ENCODE peak calls at places on chromosomes 1 and 21, in ten cellular contexts. W is uterus, U is ovary, Z is Peyer's patch, I is heart left ventricle, J is IMR-90, D is esophagus squamous epithelium, X is stomach, V is tibial nerve, Q is sigmoid colon. H is an unnamed sample. For H3K27me3, the result is how much of the 10 kb centered on the place peaks cover.

GRCh38 chr1:219441884-219442283 is 171.0 kb downstream of the ZC3H11B start:
- DNase-seq in Q (no peak), Z (no peak), X (no peak), W (no peak), J (no peak), I (no peak), V (no peak), U (no peak), D (no peak), H (no peak)

GRCh38 chr1:1237874-1238701 is 6.1 kb downstream of the B3GALT6 start:
- DNase-seq in U (no peak), W (no peak), X (no peak), V (no peak), J (no peak), Z (no peak), D (no peak), I (no peak), Q (no peak), H (no peak)

GRCh38 chr1:163337631-163338030 is 15.9 kb downstream of the NUF2 start:
- DNase-seq in V (no peak), I (no peak), X (no peak), J (peak), U (no peak), W (no peak), Q (no peak), Z (no peak), D (no peak), H (no peak)

GRCh38 chr1:241722984-241723383 is 70.9 kb downstream of the WDR64 start:
- DNase-seq in X (no peak), U (no peak), V (no peak), Z (no peak), J (no peak), W (no peak), Q (no peak), D (no peak), I (no peak), H (no peak)

GRCh38 chr1:202146993-202147392 is 2.5 kb upstream of the ARL8A start:
- DNase-seq in X (no peak), W (no peak), Q (no peak), I (no peak), U (no peak), D (no peak), V (no peak), Z (no peak), J (no peak), H (no peak)

GRCh38 chr1:55222152-55222551 is 7.0 kb upstream of the USP24 start:
- DNase-seq in X (no peak), I (no peak), Q (no peak), D (no peak), U (no peak), W (no peak), J (no peak), V (no peak), Z (no peak), H (no peak)

GRCh38 chr1:41354956-41355355 is 6.3 kb upstream of the FOXO6 start:
- DNase-seq in Z (no peak), Q (no peak), D (no peak), J (no peak), V (no peak), X (no peak), U (no peak), W (no peak), I (peak), H (no peak)

GRCh38 chr1:211305044-211305443 is 21.6 kb upstream of the TRAF5 start:
- DNase-seq in D (no peak), Q (no peak), W (no peak), X (no peak), U (no peak), V (no peak), I (peak), J (peak), Z (no peak), H (no peak)

GRCh38 chr1:246351726-246352125 is 155.4 kb downstream of the SMYD3 start:
- DNase-seq in U (no peak), J (no peak), I (no peak), W (no peak), Z (no peak), D (no peak), Q (no peak), X (no peak), V (no peak), H (no peak)

GRCh38 chr1:209565759-209566678 is 17.5 kb upstream of the CAMK1G start:
- DNase-seq in V (peak), Z (peak), Q (peak), J (peak), U (peak), I (peak), D (no peak), X (peak), W (peak), H (peak)

GRCh38 chr1:43572084-43572483 is 41.4 kb downstream of the PTPRF start:
- DNase-seq in W (no peak), J (no peak), Z (no peak), V (no peak), D (no peak), I (no peak), U (no peak), Q (no peak), X (no peak), H (no peak)

GRCh38 chr1:108570128-108570527 is 10.2 kb downstream of the EEIG2 start:
- DNase-seq in W (no peak), I (no peak), X (no peak), Q (no peak), D (no peak), U (no peak), Z (no peak), V (no peak), J (peak), H (no peak)

GRCh38 chr1:240350910-240351331 is 259.2 kb downstream of the FMN2 start:
- DNase-seq in Q (no peak), D (no peak), U (no peak), Z (no peak), I (no peak), J (peak), X (no peak), W (no peak), V (no peak), H (no peak)

GRCh38 chr1:27071049-27071416 is 58.4 kb upstream of the TENT5B start:
- DNase-seq in J (peak), Z (no peak), W (no peak), Q (no peak), I (peak), D (no peak), V (no peak), U (no peak), X (no peak), H (no peak)

GRCh38 chr1:100767176-100767876 is 47.8 kb downstream of the VCAM1 start:
- DNase-seq in W (no peak), I (no peak), U (no peak), X (no peak), Q (no peak), V (no peak), J (peak), Z (no peak), D (no peak), H (no peak)

GRCh38 chr1:32920833-32921232 is 19.6 kb upstream of the TMEM54 start:
- DNase-seq in D (no peak), X (peak), U (no peak), J (no peak), Z (no peak), W (no peak), I (peak), V (no peak), Q (no peak), H (peak)

GRCh38 chr1:231091853-231092301 is 51.8 kb upstream of the FAM89A start:
- DNase-seq in X (peak), U (no peak), D (no peak), J (peak), V (no peak), Z (no peak), Q (no peak), I (no peak), W (no peak), H (no peak)

GRCh38 chr1:201137579-201138310 is 10.8 kb upstream of the ASCL5 start:
- DNase-seq in D (no peak), U (peak), X (peak), W (peak), Q (peak), V (peak), J (peak), I (peak), Z (no peak), H (no peak)

GRCh38 chr1:8438449-8438848 is 120.5 kb downstream of the SLC45A1 start:
- DNase-seq in J (no peak), V (no peak), X (peak), U (no peak), Q (peak), D (no peak), W (no peak), Z (no peak), I (no peak), H (no peak)

GRCh38 chr1:155052412-155053400 is 1.6 kb downstream of the ADAM15 start:
- DNase-seq in J (no peak), X (no peak), U (no peak), I (peak), V (no peak), Q (no peak), D (no peak), W (no peak), Z (peak), H (no peak)

GRCh38 chr1:8121261-8122159 is 95.4 kb upstream of the ERRFI1 start:
- DNase-seq in J (peak), Q (peak), W (peak), U (peak), Z (no peak), D (no peak), X (peak), V (no peak), I (peak), H (peak)

GRCh38 chr1:32695098-32695904 is 7.3 kb downstream of the SYNC start:
- DNase-seq in W (peak), I (peak), U (peak), V (peak), X (peak), D (no peak), J (peak), Q (peak), Z (no peak), H (peak)

GRCh38 chr1:2415337-2415736 is 3.0 kb upstream of the PEX10 start:
- DNase-seq in U (no peak), V (no peak), Z (no peak), W (no peak), Q (no peak), I (no peak), D (no peak), J (no peak), X (no peak), H (no peak)

GRCh38 chr1:37958690-37959089 is 11.8 kb upstream of the INPP5B start:
- DNase-seq in I (no peak), D (no peak), Q (no peak), W (no peak), Z (no peak), V (no peak), X (no peak), J (peak), U (no peak), H (no peak)

GRCh38 chr1:48908606-48909005 is 131.9 kb upstream of the BEND5 start:
- DNase-seq in X (no peak), J (no peak), W (no peak), Z (no peak), I (no peak), Q (no peak), U (no peak), V (no peak), D (no peak), H (no peak)
- H3K4me3 ChIP-seq in X (no peak), J (no peak), W (no peak), Z (no peak), I (no peak), Q (no peak), U (no peak), V (no peak), D (no peak), H (no peak)

GRCh38 chr1:227947678-227948492 is at the start of gene WNT9A:
- DNase-seq in J (peak), I (no peak), Q (peak), U (peak), D (no peak), V (no peak), Z (no peak), W (peak), X (peak), H (peak)
- TF ChIP-seq POLR2A in J (no peak), I (no peak), Q (no peak), U (peak), D (no peak), V (peak), Z (no peak), W (peak), X (no peak), H (peak)

DNA sequence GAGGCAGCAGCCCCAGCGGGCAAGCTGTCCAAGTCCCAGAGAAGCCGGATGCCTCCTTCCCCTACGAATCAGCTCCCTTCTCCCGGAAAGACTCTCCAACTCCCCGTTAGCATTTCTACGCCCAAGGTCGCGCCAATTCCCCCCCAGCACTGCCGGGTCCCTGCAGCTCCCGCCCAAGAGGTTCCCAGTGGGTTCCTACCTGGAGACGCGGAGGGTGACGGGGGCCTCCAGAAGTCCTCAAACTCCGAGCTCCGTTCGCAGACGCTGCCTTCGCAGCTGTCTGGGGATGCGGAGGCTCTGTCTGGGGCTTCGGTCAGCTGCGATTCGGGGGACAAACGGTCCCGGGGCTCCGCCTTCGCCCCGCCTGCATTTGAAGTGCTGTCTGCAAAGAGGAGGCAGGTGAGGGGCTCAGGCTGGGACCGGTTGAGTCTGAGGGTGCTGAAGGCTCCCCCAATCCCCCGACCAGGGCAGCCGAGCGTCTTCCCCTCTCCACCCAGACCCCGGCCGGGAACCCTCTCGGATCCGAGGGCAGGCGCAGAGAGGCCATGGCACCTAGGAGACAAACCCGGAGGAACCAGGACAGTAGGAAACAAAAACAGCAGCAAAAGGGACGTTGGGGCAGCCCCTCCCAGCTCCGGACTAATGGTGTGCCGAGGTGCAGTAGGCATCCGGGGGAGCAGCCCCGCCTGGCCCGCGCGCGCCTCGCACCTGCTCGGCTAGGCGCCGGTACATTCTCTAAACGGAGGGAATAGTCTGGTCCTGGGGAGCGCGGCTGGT is 3.9 kb downstream of the GFI1 start:
- DNase-seq in Q (no peak), U (no peak), I (no peak), D (no peak), V (no peak), W (no peak), J (no peak), Z (no peak), X (no peak), H (no peak)
- H3K27me3 ChIP-seq in Q (half or more), U (under half), I (half or more), D (under half), V (half or more), W (half or more), J (half or more), Z (half or more), X (half or more), H (half or more)

GRCh38 chr1:212656730-212657129 is 42.9 kb downstream of the BATF3 start:
- DNase-seq in U (no peak), W (no peak), V (no peak), X (no peak), D (no peak), Z (no peak), I (no peak), Q (no peak), J (no peak), H (no peak)
- H3K4me3 ChIP-seq in U (no peak), W (no peak), V (no peak), X (no peak), D (no peak), Z (no peak), I (no peak), Q (no peak), J (no peak), H (no peak)

GRCh38 chr1:16903458-16903796 is 7.6 kb downstream of the RNU1-2 start:
- DNase-seq in V (no peak), Q (no peak), Z (no peak), I (no peak), X (no peak), D (no peak), W (no peak), J (no peak), U (no peak), H (no peak)

GRCh38 chr1:16904560-16905111 is 8.9 kb downstream of the RNU1-2 start:
- DNase-seq in W (peak), D (peak), I (peak), U (peak), J (peak), Q (peak), Z (peak), V (peak), X (peak), H (peak)

GRCh38 chr1:16906873-16907272 is 11.1 kb downstream of the RNU1-2 start:
- DNase-seq in W (peak), X (no peak), J (no peak), Z (no peak), U (no peak), Q (no peak), I (no peak), V (no peak), D (no peak), H (no peak)

GRCh38 chr1:16905856-16906702 is 10.3 kb downstream of the RNU1-2 start:
- DNase-seq in U (no peak), V (no peak), Q (no peak), X (no peak), W (no peak), Z (no peak), I (no peak), D (no peak), J (peak), H (no peak)

GRCh38 chr1:16905112-16905855 is 9.5 kb downstream of the RNU1-2 start:
- DNase-seq in V (no peak), X (no peak), D (no peak), J (peak), I (no peak), W (no peak), Q (peak), U (peak), Z (no peak), H (peak)
- TF ChIP-seq POLR2A in V (peak), X (peak), D (no peak), J (peak), I (peak), W (peak), Q (peak), U (peak), Z (peak), H (peak)

GRCh38 chr21:36692125-36692843 is 6.6 kb upstream of the SIM2 start:
- DNase-seq in J (no peak), V (no peak), Z (no peak), D (no peak), Q (no peak), X (no peak), I (no peak), U (no peak), W (no peak), H (no peak)

GRCh38 chr21:36692844-36693143 is 6.1 kb upstream of the SIM2 start:
- DNase-seq in Z (no peak), W (no peak), D (no peak), J (no peak), I (no peak), V (no peak), U (no peak), X (no peak), Q (no peak), H (no peak)

GRCh38 chr21:36694041-36694515 is 4.8 kb upstream of the SIM2 start:
- DNase-seq in X (no peak), I (no peak), W (no peak), J (peak), V (no peak), U (no peak), D (no peak), Z (no peak), Q (no peak), H (no peak)

GRCh38 chr21:36694593-36695282 is 4.2 kb upstream of the SIM2 start:
- DNase-seq in U (no peak), V (no peak), I (no peak), D (no peak), Q (no peak), W (no peak), X (no peak), Z (no peak), J (no peak), H (no peak)

GRCh38 chr21:36693144-36694040 is 5.5 kb upstream of the SIM2 start:
- DNase-seq in V (no peak), J (no peak), Q (no peak), X (no peak), W (no peak), D (no peak), I (no peak), Z (no peak), U (no peak), H (no peak)
- H3K27me3 ChIP-seq in V (half or more), J (half or more), Q (half or more), X (under half), W (half or more), D (under half), I (half or more), Z (half or more), U (under half), H (half or more)